ENCODE peak calls at places on chromosome 12, in four cellular contexts. F is testis, D is HCT116, N is mammary epithelial cell. V is an unnamed sample.

GRCh38 chr12:13343380-13343779 is 146.9 kb downstream of the EMP1 start:
- DNase-seq in D (peak), F (no peak), N (peak), V (no peak)

GRCh38 chr12:14695685-14696084 is 714 bp downstream of the GUCY2C start:
- DNase-seq in D (no peak), N (no peak), F (no peak), V (no peak)

GRCh38 chr12:106128526-106129430 is 10.0 kb downstream of the NUAK1 start:
- DNase-seq in D (no peak), N (no peak), F (no peak), V (no peak)

GRCh38 chr12:561116-561705 is 101.5 kb downstream of the B4GALNT3 start:
- DNase-seq in N (no peak), F (no peak), D (no peak), V (no peak)

GRCh38 chr12:62933220-62933870 is 1.6 kb downstream of the PPM1H start:
- DNase-seq in N (no peak), F (peak), D (no peak), V (no peak)

GRCh38 chr12:109264095-109264942 is 44.8 kb downstream of the FOXN4 start:
- DNase-seq in N (peak), D (peak), F (peak), V (peak)

GRCh38 chr12:64639466-64639865 is 29.2 kb downstream of the RASSF3 start:
- DNase-seq in N (no peak), D (no peak), F (no peak), V (no peak)

GRCh38 chr12:128820723-128821432 is 2.9 kb downstream of the SLC15A4 start:
- DNase-seq in N (no peak), D (no peak), F (no peak), V (no peak)

GRCh38 chr12:121568971-121569808 is 11.6 kb downstream of the KDM2B start:
- DNase-seq in F (no peak), N (no peak), D (no peak), V (no peak)

GRCh38 chr12:31574803-31575573 is 15.9 kb downstream of the DENND5B start:
- DNase-seq in D (no peak), N (no peak), F (no peak), V (no peak)

GRCh38 chr12:9732966-9733461 is at the start of gene CLECL1:
- DNase-seq in F (no peak), D (no peak), N (no peak), V (no peak)

GRCh38 chr12:132015686-132016430 is 66.1 kb downstream of the EP400 start:
- DNase-seq in F (no peak), D (no peak), N (no peak), V (no peak)

GRCh38 chr12:19916193-19916498 is 452.2 kb upstream of the PDE3A start:
- DNase-seq in N (no peak), D (no peak), F (no peak), V (no peak)

GRCh38 chr12:124686001-124686884 is 118.8 kb upstream of the NCOR2 start:
- DNase-seq in N (peak), F (peak), D (no peak), V (no peak)

GRCh38 chr12:50394469-50395029 is 1.9 kb downstream of the FAM186A start:
- DNase-seq in F (no peak), D (no peak), N (no peak), V (no peak)

GRCh38 chr12:32482226-32482625 is 82.9 kb downstream of the FGD4 start:
- DNase-seq in D (no peak), N (no peak), F (no peak), V (no peak)

GRCh38 chr12:1083888-1084262 is 92.9 kb downstream of the ERC1 start:
- DNase-seq in D (no peak), N (no peak), F (peak), V (peak)

GRCh38 chr12:59322473-59322872 is 273.4 kb upstream of the SLC16A7 start:
- DNase-seq in F (peak), N (no peak), D (no peak), V (peak)

GRCh38 chr12:27260746-27261145 is 16.7 kb downstream of the STK38L start:
- DNase-seq in F (no peak), D (no peak), N (peak), V (peak)

GRCh38 chr12:26028953-26029740 is 70.7 kb downstream of the RASSF8 start:
- DNase-seq in F (peak), N (peak), D (peak), V (peak)

GRCh38 chr12:82486524-82487235 is 128.4 kb downstream of the METTL25 start:
- DNase-seq in N (peak), D (peak), F (no peak), V (no peak)

GRCh38 chr12:46368684-46369083 is 3.9 kb downstream of the SLC38A2 start:
- DNase-seq in F (no peak), N (no peak), D (no peak), V (no peak)

GRCh38 chr12:46365951-46366379 is 6.6 kb downstream of the SLC38A2 start:
- DNase-seq in D (no peak), N (no peak), F (no peak), V (no peak)

GRCh38 chr12:46368138-46368537 is 4.4 kb downstream of the SLC38A2 start:
- DNase-seq in F (no peak), N (no peak), D (no peak), V (no peak)

GRCh38 chr12:46366771-46367170 is 5.8 kb downstream of the SLC38A2 start:
- DNase-seq in F (no peak), N (no peak), D (no peak), V (no peak)

DNA sequence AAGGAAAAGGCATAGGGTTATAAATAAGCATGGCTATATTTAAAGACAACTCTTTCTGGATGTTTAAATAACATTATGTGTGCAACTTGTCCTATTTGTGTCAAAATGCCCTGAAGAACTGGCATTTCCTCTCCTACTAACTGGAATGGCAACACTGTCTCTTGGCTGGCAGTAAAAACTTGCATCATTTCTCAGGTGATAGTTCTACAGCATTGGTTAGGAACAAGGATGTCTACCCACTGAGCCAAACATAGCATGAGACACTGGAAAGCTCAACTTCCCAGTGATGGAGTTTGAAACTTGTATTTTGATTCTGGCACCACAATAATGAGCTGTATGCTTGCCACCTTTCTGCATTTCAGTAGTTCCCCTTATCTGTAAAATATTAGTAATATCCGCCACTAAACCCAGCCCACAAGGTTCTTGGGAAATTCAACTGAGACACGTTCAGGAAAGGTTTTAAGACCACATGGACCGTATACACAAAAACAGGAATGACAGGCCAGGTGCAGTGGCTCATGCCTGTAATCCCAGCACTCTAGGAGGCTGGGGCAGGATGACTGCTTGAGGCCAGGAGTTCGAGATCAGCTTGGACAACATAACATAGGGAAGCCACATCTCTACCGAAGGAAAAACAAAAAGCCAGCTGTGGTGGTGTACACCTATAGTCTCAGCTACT is 5.1 kb downstream of the SLC38A2 start:
- DNase-seq in N (peak), F (no peak), D (no peak), V (no peak)
- H3K4me3 ChIP-seq in N (peak), F (peak), D (no peak), V (no peak)

DNA sequence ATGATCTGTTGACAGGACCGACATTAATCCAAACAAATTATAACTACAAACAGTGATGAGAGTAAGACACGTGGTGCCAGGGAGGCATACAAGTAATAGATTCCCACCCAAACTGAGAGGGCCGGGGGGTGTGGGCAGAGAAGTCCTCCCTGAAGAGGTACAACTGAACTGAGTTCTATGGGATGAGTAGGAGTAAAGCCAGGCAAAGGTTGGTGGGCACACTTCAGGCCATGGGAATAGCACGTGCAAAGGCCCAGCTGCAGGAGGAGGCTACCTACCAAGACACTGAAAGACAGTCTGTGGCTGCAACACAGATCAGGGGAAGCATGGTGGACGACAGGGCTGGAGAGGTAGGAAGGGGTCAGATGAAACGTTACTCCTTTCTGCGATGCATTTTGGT is 22.0 kb upstream of the VWF start:
- DNase-seq in N (no peak), F (no peak), D (no peak), V (no peak)
- TF ChIP-seq CTCF in N (no peak), F (no peak), D (no peak), V (no peak)

GRCh38 chr12:123149088-123149827 is 1.6 kb downstream of the PITPNM2 start:
- DNase-seq in F (peak), N (no peak), D (no peak), V (no peak)
- H3K4me3 ChIP-seq in F (peak), N (peak), D (peak), V (no peak)

GRCh38 chr12:2284857-2285256 is 232.1 kb downstream of the CACNA1C start:
- DNase-seq in F (peak), D (peak), N (peak), V (peak)
- TF ChIP-seq CTCF in F (peak), D (peak), N (peak), V (peak)

GRCh38 chr12:6074979-6075585 is 49.4 kb downstream of the VWF start:
- DNase-seq in N (no peak), F (no peak), D (no peak), V (no peak)
- H3K4me3 ChIP-seq in N (no peak), F (no peak), D (no peak), V (no peak)

GRCh38 chr12:53452159-53453077 is 516 bp downstream of the PCBP2 start:
- DNase-seq in D (peak), F (peak), N (peak), V (no peak)
- TF ChIP-seq CTCF in D (peak), F (no peak), N (no peak), V (peak)

DNA sequence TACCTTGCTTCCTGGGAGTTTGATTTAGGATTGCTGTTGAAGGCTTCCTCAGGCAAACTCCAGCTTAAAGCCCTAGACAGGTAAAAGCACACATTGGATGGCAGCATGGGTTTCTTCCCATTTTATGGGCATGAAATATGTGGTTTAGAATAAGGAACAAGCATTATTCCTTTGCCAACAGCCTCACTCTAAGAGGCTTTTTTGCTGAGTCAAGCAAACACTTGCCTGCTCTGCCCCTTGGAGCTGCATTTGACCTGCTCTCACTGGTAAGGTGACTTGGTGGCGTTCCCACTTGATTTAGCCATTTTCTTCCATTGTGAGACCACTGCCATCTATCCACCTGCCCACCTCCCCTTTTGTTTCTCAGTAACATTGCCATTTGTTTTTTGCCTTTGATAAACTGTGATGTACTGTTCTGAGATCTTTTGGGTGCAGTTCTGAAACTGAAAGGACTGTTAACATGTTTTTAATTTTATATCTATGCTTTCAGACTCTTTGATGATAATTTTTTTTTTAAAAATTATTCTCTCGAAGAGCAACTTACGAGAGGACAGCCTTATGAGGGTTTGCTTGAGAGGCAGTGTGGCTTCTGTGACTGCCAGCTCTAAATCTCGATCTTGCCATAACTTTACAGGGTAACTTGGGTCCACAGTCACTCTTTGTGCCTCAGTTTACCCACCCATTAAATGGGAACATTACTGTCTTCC is 92.6 kb downstream of the GALNT8 start:
- DNase-seq in N (no peak), D (no peak), F (no peak), V (no peak)
- H3K4me3 ChIP-seq in N (no peak), D (no peak), F (no peak), V (no peak)

GRCh38 chr12:49389092-49389703 is 21.9 kb downstream of the SPATS2 start:
- DNase-seq in N (no peak), F (peak), D (no peak), V (no peak)
- TF ChIP-seq CTCF in N (no peak), F (no peak), D (no peak), V (no peak)